ENCODE peak calls at places on chromosomes 13 and 19, in six cellular contexts. N is IMR-90, U is neuronal stem cell, T is H9, D is mesenchymal stem cell, H is H1. R is an unnamed sample.

GRCh38 chr13:24727731-24728601 is 36.0 kb upstream of the RNF17 start:
- DNase-seq in N (peak), D (peak), H (peak), U (peak), T (peak), R (peak)

GRCh38 chr13:36736119-36736726 is 62.4 kb downstream of the SERTM1 start:
- DNase-seq in T (no peak), U (peak), D (peak), N (peak), H (no peak), R (peak)

GRCh38 chr19:6587093-6587820 is 3.7 kb downstream of the CD70 start:
- DNase-seq in T (peak), H (peak), N (no peak), U (no peak), D (no peak), R (no peak)

GRCh38 chr13:37074703-37075102 is 15.2 kb upstream of the SUPT20H start:
- DNase-seq in U (no peak), H (no peak), D (peak), T (no peak), N (peak), R (peak)

GRCh38 chr13:25167775-25168174 is 4.3 kb downstream of the AMER2 start:
- DNase-seq in T (no peak), H (no peak), N (no peak), D (no peak), U (no peak), R (no peak)

GRCh38 chr13:97334690-97335089 is 99.3 kb upstream of the RAP2A start:
- DNase-seq in D (no peak), U (no peak), T (no peak), H (no peak), N (no peak), R (no peak)

GRCh38 chr19:45809643-45810159 is 5.4 kb downstream of the RSPH6A start:
- DNase-seq in T (peak), N (peak), D (peak), H (no peak), U (no peak), R (no peak)

GRCh38 chr13:110511509-110512181 is 49.9 kb downstream of the RAB20 start:
- DNase-seq in N (no peak), D (no peak), T (no peak), H (no peak), U (no peak), R (no peak)

GRCh38 chr13:99686944-99687382 is 185.7 kb downstream of the TM9SF2 start:
- DNase-seq in N (no peak), D (no peak), U (no peak), T (peak), H (peak), R (no peak)

GRCh38 chr13:50366488-50367174 is 351.4 kb downstream of the KCNRG start:
- DNase-seq in T (no peak), U (no peak), N (no peak), D (no peak), H (no peak), R (no peak)

GRCh38 chr19:49858591-49858985 is 7.6 kb downstream of the PTOV1 start:
- DNase-seq in T (no peak), N (no peak), H (no peak), U (no peak), D (no peak), R (peak)

GRCh38 chr13:57665471-57665870 is 33.9 kb downstream of the PCDH17 start:
- DNase-seq in D (no peak), H (no peak), T (no peak), U (no peak), N (no peak), R (no peak)

GRCh38 chr19:19835560-19836038 is 14.0 kb upstream of the ZNF506 start:
- DNase-seq in D (peak), T (no peak), U (no peak), H (no peak), N (no peak), R (no peak)

GRCh38 chr19:35744688-35745327 is 410 bp downstream of the U2AF1L4 start:
- DNase-seq in D (peak), U (peak), H (peak), N (peak), T (peak), R (peak)

GRCh38 chr19:46265217-46265828 is 31.5 kb upstream of the HIF3A start:
- DNase-seq in N (peak), D (peak), U (peak), T (peak), H (peak), R (peak)

GRCh38 chr13:25990801-25991200 is 61.0 kb downstream of the SHISA2 start:
- DNase-seq in H (no peak), T (no peak), U (no peak), D (peak), N (no peak), R (peak)

GRCh38 chr19:45779231-45780145 is 2.8 kb downstream of the DMPK start:
- DNase-seq in N (no peak), T (peak), H (peak), D (peak), U (peak), R (peak)

GRCh38 chr13:44298314-44298713 is 75.3 kb upstream of the SERP2 start:
- DNase-seq in U (no peak), D (no peak), N (peak), T (no peak), H (no peak), R (peak)

GRCh38 chr13:74329978-74330377 is 195.8 kb upstream of the KLF12 start:
- DNase-seq in N (no peak), D (no peak), T (no peak), U (no peak), H (no peak), R (peak)

GRCh38 chr13:21767032-21767431 is 96.2 kb downstream of the FGF9 start:
- DNase-seq in N (no peak), H (no peak), U (no peak), T (no peak), D (no peak), R (no peak)

GRCh38 chr19:4749870-4750269 is 26.2 kb upstream of the DPP9 start:
- DNase-seq in T (no peak), N (no peak), H (no peak), D (no peak), U (no peak), R (no peak)

GRCh38 chr19:29675120-29675649 is 9.9 kb downstream of the PLEKHF1 start:
- DNase-seq in U (no peak), D (no peak), N (no peak), H (no peak), T (no peak), R (no peak)

GRCh38 chr19:32130241-32130753 is 215.1 kb upstream of the ZNF507 start:
- DNase-seq in H (no peak), T (no peak), N (no peak), D (no peak), U (no peak), R (no peak)

GRCh38 chr19:44909775-44910174 is 4.2 kb downstream of the APOE start:
- DNase-seq in T (no peak), U (no peak), H (no peak), D (no peak), N (no peak), R (no peak)

GRCh38 chr19:11766597-11767591 is at the start of gene ZNF441:
- DNase-seq in H (peak), D (peak), U (peak), N (peak), T (peak), R (peak)

GRCh38 chr19:15379083-15379995 is at the start of gene AKAP8:
- DNase-seq in D (peak), T (peak), H (peak), N (peak), U (peak), R (peak)

GRCh38 chr19:10961073-10961762 is 388 bp downstream of the SMARCA4 start:
- DNase-seq in D (no peak), N (no peak), H (peak), T (peak), U (peak), R (peak)

GRCh38 chr13:60944863-60945262 is 470.8 kb downstream of the PCDH20 start:
- DNase-seq in T (no peak), N (no peak), U (no peak), D (no peak), H (no peak), R (no peak)

GRCh38 chr13:60139272-60139671 is 24.5 kb downstream of the DIAPH3 start:
- DNase-seq in U (no peak), D (no peak), H (no peak), T (no peak), N (peak), R (no peak)

GRCh38 chr13:46281779-46282178 is 70.1 kb downstream of the LRRC63 start:
- DNase-seq in N (no peak), D (no peak), U (no peak), T (no peak), H (no peak), R (no peak)

GRCh38 chr13:40662866-40663265 is 3.6 kb downstream of the FOXO1 start:
- DNase-seq in U (no peak), N (no peak), D (no peak), T (no peak), H (no peak), R (no peak)

DNA sequence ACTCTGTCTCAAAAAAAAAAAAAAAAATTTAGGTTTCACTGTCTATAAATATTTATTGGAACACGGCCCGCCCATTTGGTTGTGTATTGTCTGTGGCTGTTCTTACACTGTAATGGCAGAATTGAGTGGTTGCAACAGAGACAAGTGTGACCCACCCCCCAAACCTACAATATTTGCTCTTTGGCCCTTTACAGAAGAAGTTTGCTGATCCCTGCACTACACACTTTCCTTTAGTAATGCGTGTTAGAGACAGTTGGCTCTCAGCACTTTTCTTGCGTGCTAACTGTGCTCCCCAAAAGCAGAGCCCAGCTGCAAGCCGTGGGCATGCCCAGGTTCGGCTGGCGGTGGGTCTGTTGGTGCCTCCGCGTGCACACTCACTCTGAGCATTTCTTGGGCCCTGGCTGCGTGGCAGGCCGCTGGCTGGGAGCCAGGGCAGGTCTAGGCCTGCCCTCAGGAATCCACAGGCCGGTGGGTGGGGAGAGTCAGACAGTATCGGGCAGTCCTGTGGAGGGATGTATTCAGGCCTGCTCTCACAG is 72.6 kb downstream of the SIPA1L3 start:
- DNase-seq in D (no peak), H (no peak), T (no peak), N (no peak), U (no peak), R (peak)
- H2AK5ac ChIP-seq in D (no peak), H (no peak), T (no peak), N (peak), U (no peak), R (no peak)

GRCh38 chr19:41050426-41050825 is 37.8 kb upstream of the CYP2A13 start:
- DNase-seq in N (no peak), D (no peak), U (no peak), T (no peak), H (no peak), R (no peak)
- H3K14ac ChIP-seq in N (no peak), D (no peak), U (no peak), T (no peak), H (no peak), R (no peak)

GRCh38 chr19:2458054-2458453 is 1.3 kb upstream of the LMNB2 start:
- DNase-seq in T (no peak), N (no peak), H (no peak), U (no peak), D (no peak), R (no peak)

GRCh38 chr19:2457394-2458037 is 757 bp upstream of the LMNB2 start:
- DNase-seq in N (no peak), H (no peak), D (no peak), T (no peak), U (no peak), R (no peak)

GRCh38 chr19:2455481-2456300 is 1.1 kb downstream of the LMNB2 start:
- DNase-seq in H (no peak), N (no peak), U (no peak), D (peak), T (no peak), R (no peak)

GRCh38 chr19:2454962-2455409 is 1.8 kb downstream of the LMNB2 start:
- DNase-seq in H (no peak), T (no peak), D (no peak), U (no peak), N (no peak), R (no peak)

GRCh38 chr19:2456301-2456570 is 523 bp downstream of the LMNB2 start:
- DNase-seq in T (no peak), N (no peak), D (no peak), U (no peak), H (no peak), R (no peak)
- H4K8ac ChIP-seq in T (no peak), N (peak), D (no peak), U (no peak), H (no peak), R (peak)

GRCh38 chr19:8513687-8514504 is at the start of gene ZNF414:
- DNase-seq in T (peak), D (peak), N (peak), U (peak), H (peak), R (peak)
- H2AK5ac ChIP-seq in T (no peak), D (peak), N (peak), U (peak), H (no peak), R (peak)

DNA sequence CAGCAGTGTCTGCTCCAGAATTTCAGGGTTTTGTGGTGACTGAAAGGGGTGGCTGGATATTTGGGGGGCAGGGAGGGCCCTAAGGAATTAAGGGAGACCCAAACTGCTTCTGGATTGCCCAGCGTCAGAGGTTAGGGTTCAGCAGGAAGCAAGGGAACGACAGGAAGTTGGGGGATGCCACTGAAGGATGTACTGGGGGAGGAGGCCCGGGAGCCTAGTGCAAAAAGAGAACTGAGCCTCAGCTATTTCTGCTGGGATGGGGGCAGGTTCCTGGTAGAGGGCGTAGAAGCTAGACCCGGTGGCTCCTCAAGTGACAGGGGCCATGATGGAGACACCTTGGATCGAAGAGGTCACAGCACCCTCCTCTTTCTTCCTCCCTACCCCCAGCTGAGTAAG is 1.1 kb downstream of the CYP2S1 start:
- DNase-seq in H (no peak), D (no peak), T (no peak), U (no peak), N (no peak), R (no peak)
- H3K14ac ChIP-seq in H (no peak), D (no peak), T (no peak), U (peak), N (no peak), R (no peak)

GRCh38 chr19:39125554-39126311 is at the start of gene PAK4:
- DNase-seq in H (peak), D (peak), T (peak), N (peak), U (peak), R (peak)
- H4K8ac ChIP-seq in H (peak), D (peak), T (no peak), N (peak), U (no peak), R (peak)

DNA sequence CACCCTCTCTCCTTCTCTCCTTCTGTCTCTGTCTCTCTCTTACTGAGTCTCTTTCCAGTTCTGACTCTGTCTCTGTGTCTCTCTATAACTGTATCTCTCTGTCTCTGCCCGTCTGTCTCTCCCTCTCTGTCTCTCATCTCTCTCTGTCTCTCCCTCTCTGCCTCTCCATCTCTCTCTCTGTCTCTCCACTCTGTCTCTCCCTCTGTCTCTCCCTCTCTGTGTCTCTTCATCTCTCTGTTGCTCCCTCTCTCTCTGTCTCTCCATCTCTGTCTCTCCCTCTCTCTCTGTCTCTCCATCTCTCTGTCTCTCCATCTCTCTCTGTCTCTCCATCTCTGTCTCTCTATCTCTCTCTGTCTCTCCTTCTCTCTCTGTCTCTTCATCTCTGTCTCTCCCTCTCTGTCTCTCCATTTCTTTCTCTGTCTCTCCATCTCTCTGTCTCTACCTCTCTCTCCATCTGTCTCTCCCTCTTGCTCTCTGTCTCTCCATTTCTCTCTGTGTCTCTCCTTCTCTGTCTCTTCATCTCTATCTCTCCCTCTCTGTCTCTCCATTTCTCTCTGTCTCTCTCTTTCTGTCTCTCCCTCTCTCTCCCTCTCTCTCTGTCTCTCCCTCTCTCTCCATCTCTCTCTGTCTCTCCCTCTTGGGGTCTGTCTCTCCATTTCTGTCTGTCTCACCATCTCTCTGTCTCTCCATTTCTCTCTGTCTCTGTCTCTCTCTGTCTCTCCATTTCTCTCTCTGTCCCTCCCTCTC is 3.3 kb upstream of the MEIS3 start:
- DNase-seq in H (no peak), D (no peak), U (no peak), T (no peak), N (no peak), R (no peak)
- H2AK5ac ChIP-seq in H (no peak), D (no peak), U (peak), T (no peak), N (no peak), R (no peak)

R was measured in trophoblast cell.